ENCODE peak calls at places on chromosomes 7 and 10, in seven cellular contexts. One of them, this sample, is unnamed. For H3K27me3, the result is how much of the 10 kb centered on the place peaks cover.

GRCh38 chr10:131708225-131708624 is 192.6 kb upstream of the PPP2R2D start:
- DNase-seq in colonic mucosa: no peak
- DNase-seq in H9: no peak
- DNase-seq in heart right ventricle: no peak
- DNase-seq in left ventricle myocardium inferior: no peak
- DNase-seq in ascending aorta: no peak
- DNase-seq in brain microvascular endothelial cell: no peak
- DNase-seq in this sample: no peak

GRCh38 chr10:88693392-88694020 is 12.5 kb upstream of the LIPK start:
- DNase-seq in brain microvascular endothelial cell: no peak
- DNase-seq in ascending aorta: no peak
- DNase-seq in left ventricle myocardium inferior: no peak
- DNase-seq in colonic mucosa: no peak
- DNase-seq in heart right ventricle: no peak
- DNase-seq in H9: no peak
- DNase-seq in this sample: no peak

GRCh38 chr7:23334482-23335056 is 35.4 kb downstream of the MALSU1 start:
- DNase-seq in brain microvascular endothelial cell: peak
- DNase-seq in ascending aorta: no peak
- DNase-seq in colonic mucosa: peak
- DNase-seq in left ventricle myocardium inferior: no peak
- DNase-seq in H9: no peak
- DNase-seq in heart right ventricle: peak
- DNase-seq in this sample: peak

GRCh38 chr10:34795334-34795733 is 19.8 kb downstream of the PARD3 start:
- DNase-seq in left ventricle myocardium inferior: no peak
- DNase-seq in brain microvascular endothelial cell: no peak
- DNase-seq in colonic mucosa: no peak
- DNase-seq in ascending aorta: no peak
- DNase-seq in heart right ventricle: no peak
- DNase-seq in H9: no peak
- DNase-seq in this sample: no peak

GRCh38 chr7:12357508-12357907 is 46.2 kb downstream of the VWDE start:
- DNase-seq in brain microvascular endothelial cell: no peak
- DNase-seq in heart right ventricle: no peak
- DNase-seq in ascending aorta: no peak
- DNase-seq in left ventricle myocardium inferior: no peak
- DNase-seq in H9: no peak
- DNase-seq in colonic mucosa: no peak
- DNase-seq in this sample: no peak

GRCh38 chr10:30645340-30645827 is 15.8 kb upstream of the LYZL2 start:
- DNase-seq in colonic mucosa: no peak
- DNase-seq in ascending aorta: no peak
- DNase-seq in heart right ventricle: peak
- DNase-seq in left ventricle myocardium inferior: peak
- DNase-seq in H9: peak
- DNase-seq in brain microvascular endothelial cell: peak
- DNase-seq in this sample: no peak

GRCh38 chr7:7201583-7202374 is 19.4 kb downstream of the C1GALT1 start:
- DNase-seq in H9: peak
- DNase-seq in brain microvascular endothelial cell: no peak
- DNase-seq in ascending aorta: no peak
- DNase-seq in heart right ventricle: no peak
- DNase-seq in colonic mucosa: peak
- DNase-seq in left ventricle myocardium inferior: no peak
- DNase-seq in this sample: peak

GRCh38 chr7:69781412-69781846 is 183.2 kb downstream of the AUTS2 start:
- DNase-seq in H9: no peak
- DNase-seq in heart right ventricle: no peak
- DNase-seq in brain microvascular endothelial cell: no peak
- DNase-seq in left ventricle myocardium inferior: peak
- DNase-seq in ascending aorta: no peak
- DNase-seq in colonic mucosa: no peak
- DNase-seq in this sample: no peak

GRCh38 chr7:149720372-149721083 is 52.9 kb downstream of the ZNF467 start:
- DNase-seq in colonic mucosa: no peak
- DNase-seq in H9: peak
- DNase-seq in left ventricle myocardium inferior: peak
- DNase-seq in ascending aorta: no peak
- DNase-seq in heart right ventricle: peak
- DNase-seq in brain microvascular endothelial cell: no peak
- DNase-seq in this sample: peak

GRCh38 chr7:75842836-75843446 is 29.3 kb upstream of the CCL24 start:
- DNase-seq in colonic mucosa: no peak
- DNase-seq in ascending aorta: no peak
- DNase-seq in H9: no peak
- DNase-seq in heart right ventricle: peak
- DNase-seq in left ventricle myocardium inferior: no peak
- DNase-seq in brain microvascular endothelial cell: peak
- DNase-seq in this sample: no peak

GRCh38 chr7:78224923-78225322 is 426.4 kb downstream of the PHTF2 start:
- DNase-seq in left ventricle myocardium inferior: no peak
- DNase-seq in ascending aorta: no peak
- DNase-seq in H9: no peak
- DNase-seq in heart right ventricle: no peak
- DNase-seq in brain microvascular endothelial cell: no peak
- DNase-seq in colonic mucosa: no peak
- DNase-seq in this sample: no peak

GRCh38 chr7:92810242-92810611 is 26.1 kb downstream of the CDK6 start:
- DNase-seq in brain microvascular endothelial cell: peak
- DNase-seq in colonic mucosa: no peak
- DNase-seq in H9: no peak
- DNase-seq in ascending aorta: no peak
- DNase-seq in left ventricle myocardium inferior: no peak
- DNase-seq in heart right ventricle: no peak
- DNase-seq in this sample: no peak

GRCh38 chr7:117673839-117674238 is 194.0 kb downstream of the CFTR start:
- DNase-seq in colonic mucosa: no peak
- DNase-seq in ascending aorta: no peak
- DNase-seq in heart right ventricle: no peak
- DNase-seq in brain microvascular endothelial cell: peak
- DNase-seq in left ventricle myocardium inferior: no peak
- DNase-seq in H9: no peak
- DNase-seq in this sample: no peak

GRCh38 chr7:158574308-158575036 is 13.2 kb downstream of the PTPRN2 start:
- DNase-seq in brain microvascular endothelial cell: no peak
- DNase-seq in colonic mucosa: no peak
- DNase-seq in heart right ventricle: no peak
- DNase-seq in ascending aorta: no peak
- DNase-seq in left ventricle myocardium inferior: no peak
- DNase-seq in H9: no peak
- DNase-seq in this sample: no peak

GRCh38 chr7:91836065-91836368 is 44.5 kb downstream of the MTERF1 start:
- DNase-seq in heart right ventricle: no peak
- DNase-seq in left ventricle myocardium inferior: no peak
- DNase-seq in brain microvascular endothelial cell: peak
- DNase-seq in H9: no peak
- DNase-seq in colonic mucosa: no peak
- DNase-seq in ascending aorta: no peak
- DNase-seq in this sample: no peak

GRCh38 chr10:103550229-103550628 is 56.7 kb downstream of the NEURL1 start:
- DNase-seq in ascending aorta: no peak
- DNase-seq in H9: peak
- DNase-seq in colonic mucosa: no peak
- DNase-seq in left ventricle myocardium inferior: no peak
- DNase-seq in brain microvascular endothelial cell: no peak
- DNase-seq in heart right ventricle: no peak
- DNase-seq in this sample: no peak

GRCh38 chr10:3435671-3436070 is 263.1 kb upstream of the PITRM1 start:
- DNase-seq in brain microvascular endothelial cell: no peak
- DNase-seq in colonic mucosa: no peak
- DNase-seq in left ventricle myocardium inferior: no peak
- DNase-seq in ascending aorta: no peak
- DNase-seq in H9: no peak
- DNase-seq in heart right ventricle: no peak
- DNase-seq in this sample: no peak

GRCh38 chr10:62540389-62540788 is 166.2 kb downstream of the ZNF365 start:
- DNase-seq in brain microvascular endothelial cell: no peak
- DNase-seq in left ventricle myocardium inferior: no peak
- DNase-seq in colonic mucosa: no peak
- DNase-seq in H9: no peak
- DNase-seq in ascending aorta: no peak
- DNase-seq in heart right ventricle: no peak
- DNase-seq in this sample: no peak

GRCh38 chr10:103111031-103111917 is 81.8 kb downstream of the NT5C2 start:
- DNase-seq in H9: no peak
- DNase-seq in heart right ventricle: no peak
- DNase-seq in ascending aorta: no peak
- DNase-seq in brain microvascular endothelial cell: no peak
- DNase-seq in left ventricle myocardium inferior: no peak
- DNase-seq in colonic mucosa: no peak
- DNase-seq in this sample: no peak

GRCh38 chr7:44757739-44758138 is 9.1 kb downstream of the ZMIZ2 start:
- DNase-seq in H9: no peak
- DNase-seq in ascending aorta: no peak
- DNase-seq in heart right ventricle: no peak
- DNase-seq in left ventricle myocardium inferior: no peak
- DNase-seq in brain microvascular endothelial cell: no peak
- DNase-seq in colonic mucosa: no peak
- DNase-seq in this sample: no peak

GRCh38 chr10:72063703-72064391 is 24.5 kb downstream of the SPOCK2 start:
- DNase-seq in ascending aorta: no peak
- DNase-seq in heart right ventricle: no peak
- DNase-seq in left ventricle myocardium inferior: no peak
- DNase-seq in colonic mucosa: peak
- DNase-seq in brain microvascular endothelial cell: no peak
- DNase-seq in H9: no peak
- DNase-seq in this sample: no peak

GRCh38 chr7:137934176-137934826 is 67.6 kb downstream of the CREB3L2 start:
- DNase-seq in brain microvascular endothelial cell: no peak
- DNase-seq in ascending aorta: no peak
- DNase-seq in colonic mucosa: no peak
- DNase-seq in heart right ventricle: no peak
- DNase-seq in left ventricle myocardium inferior: no peak
- DNase-seq in H9: no peak
- DNase-seq in this sample: no peak

GRCh38 chr10:130487562-130487961 is 351.4 kb downstream of the GLRX3 start:
- DNase-seq in brain microvascular endothelial cell: no peak
- DNase-seq in heart right ventricle: no peak
- DNase-seq in H9: no peak
- DNase-seq in left ventricle myocardium inferior: no peak
- DNase-seq in ascending aorta: no peak
- DNase-seq in colonic mucosa: no peak
- DNase-seq in this sample: no peak

GRCh38 chr10:31620236-31621151 is 301.5 kb downstream of the ZEB1 start:
- DNase-seq in colonic mucosa: peak
- DNase-seq in heart right ventricle: peak
- DNase-seq in left ventricle myocardium inferior: peak
- DNase-seq in ascending aorta: no peak
- DNase-seq in H9: peak
- DNase-seq in brain microvascular endothelial cell: peak
- DNase-seq in this sample: no peak

GRCh38 chr7:48526375-48526732 is 355.1 kb downstream of the ABCA13 start:
- DNase-seq in brain microvascular endothelial cell: no peak
- DNase-seq in left ventricle myocardium inferior: no peak
- DNase-seq in heart right ventricle: no peak
- DNase-seq in H9: no peak
- DNase-seq in colonic mucosa: no peak
- DNase-seq in ascending aorta: no peak
- DNase-seq in this sample: no peak

GRCh38 chr7:48525726-48526374 is 354.6 kb downstream of the ABCA13 start:
- DNase-seq in ascending aorta: no peak
- DNase-seq in left ventricle myocardium inferior: no peak
- DNase-seq in H9: no peak
- DNase-seq in brain microvascular endothelial cell: no peak
- DNase-seq in heart right ventricle: no peak
- DNase-seq in colonic mucosa: no peak
- DNase-seq in this sample: no peak

GRCh38 chr7:48522692-48523091 is 351.4 kb downstream of the ABCA13 start:
- DNase-seq in heart right ventricle: no peak
- DNase-seq in ascending aorta: no peak
- DNase-seq in H9: no peak
- DNase-seq in colonic mucosa: peak
- DNase-seq in left ventricle myocardium inferior: no peak
- DNase-seq in brain microvascular endothelial cell: no peak
- DNase-seq in this sample: no peak

GRCh38 chr7:48528689-48529088 is 357.4 kb downstream of the ABCA13 start:
- DNase-seq in ascending aorta: no peak
- DNase-seq in heart right ventricle: no peak
- DNase-seq in colonic mucosa: no peak
- DNase-seq in left ventricle myocardium inferior: no peak
- DNase-seq in H9: peak
- DNase-seq in brain microvascular endothelial cell: no peak
- DNase-seq in this sample: no peak
- TF ChIP-seq CTCF in ascending aorta: no peak
- TF ChIP-seq CTCF in heart right ventricle: no peak
- TF ChIP-seq CTCF in colonic mucosa: no peak
- TF ChIP-seq CTCF in left ventricle myocardium inferior: no peak
- TF ChIP-seq CTCF in H9: peak
- TF ChIP-seq CTCF in brain microvascular endothelial cell: no peak
- TF ChIP-seq CTCF in this sample: no peak

DNA sequence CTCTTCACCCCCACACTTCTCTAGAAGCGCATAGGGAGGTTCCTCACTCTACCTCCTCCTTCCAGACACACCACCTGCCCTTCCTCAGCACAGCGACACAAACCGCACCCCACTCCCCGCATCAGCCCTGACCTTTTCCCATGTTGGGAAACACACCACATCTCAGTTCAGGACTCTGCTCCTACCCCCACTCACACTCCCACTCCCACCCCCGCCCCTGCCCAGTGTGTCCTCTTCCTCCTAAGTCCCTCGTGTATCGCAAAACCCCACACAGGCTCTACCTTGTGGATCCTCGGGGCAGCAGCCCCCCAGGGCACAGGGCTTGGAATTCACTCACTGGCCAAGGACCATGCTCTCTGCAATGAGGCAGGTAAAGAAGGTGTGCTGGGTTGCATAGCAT is 4.2 kb upstream of the AOC1 start:
- DNase-seq in heart right ventricle: no peak
- DNase-seq in colonic mucosa: no peak
- DNase-seq in ascending aorta: no peak
- DNase-seq in H9: peak
- DNase-seq in brain microvascular endothelial cell: no peak
- DNase-seq in left ventricle myocardium inferior: no peak
- DNase-seq in this sample: no peak
- H3K27me3 ChIP-seq in heart right ventricle: under half
- H3K27me3 ChIP-seq in colonic mucosa: under half
- H3K27me3 ChIP-seq in ascending aorta: under half
- H3K27me3 ChIP-seq in H9: under half
- H3K27me3 ChIP-seq in brain microvascular endothelial cell: under half
- H3K27me3 ChIP-seq in left ventricle myocardium inferior: under half
- H3K27me3 ChIP-seq in this sample: under half

DNA sequence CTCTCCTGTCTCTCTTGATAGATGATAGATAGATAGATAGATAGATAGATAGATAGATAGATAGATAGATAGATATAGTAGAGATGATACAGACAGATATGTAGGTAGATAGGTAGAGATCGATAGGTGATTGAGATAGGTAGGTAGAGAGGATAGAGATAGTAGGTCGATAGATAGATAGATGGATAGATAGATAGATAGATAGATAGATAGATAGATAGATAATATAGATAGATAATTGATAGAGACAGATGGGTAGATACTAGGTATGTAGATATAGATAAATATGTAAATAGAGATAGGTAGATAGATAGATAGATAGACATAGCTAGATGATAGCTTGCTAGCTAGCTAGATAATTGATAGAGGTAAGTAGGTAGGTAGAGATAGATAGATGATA is 1154.2 kb upstream of the AUTS2 start:
- DNase-seq in H9: no peak
- DNase-seq in heart right ventricle: no peak
- DNase-seq in colonic mucosa: no peak
- DNase-seq in ascending aorta: no peak
- DNase-seq in left ventricle myocardium inferior: no peak
- DNase-seq in brain microvascular endothelial cell: no peak
- DNase-seq in this sample: no peak
- TF ChIP-seq CTCF in H9: no peak
- TF ChIP-seq CTCF in heart right ventricle: no peak
- TF ChIP-seq CTCF in colonic mucosa: no peak
- TF ChIP-seq CTCF in ascending aorta: no peak
- TF ChIP-seq CTCF in left ventricle myocardium inferior: no peak
- TF ChIP-seq CTCF in brain microvascular endothelial cell: no peak
- TF ChIP-seq CTCF in this sample: no peak

GRCh38 chr7:108453320-108453719 is 2.9 kb downstream of the NRCAM start:
- DNase-seq in H9: no peak
- DNase-seq in heart right ventricle: no peak
- DNase-seq in left ventricle myocardium inferior: no peak
- DNase-seq in ascending aorta: no peak
- DNase-seq in colonic mucosa: no peak
- DNase-seq in brain microvascular endothelial cell: no peak
- DNase-seq in this sample: no peak
- H3K27me3 ChIP-seq in H9: under half
- H3K27me3 ChIP-seq in heart right ventricle: half or more
- H3K27me3 ChIP-seq in left ventricle myocardium inferior: half or more
- H3K27me3 ChIP-seq in ascending aorta: under half
- H3K27me3 ChIP-seq in colonic mucosa: under half
- H3K27me3 ChIP-seq in brain microvascular endothelial cell: under half
- H3K27me3 ChIP-seq in this sample: under half